ENCODE peak calls at places on chromosomes 2 and 18, in ten cellular contexts. One of them, this sample, is unnamed.

GRCh38 chr2:215619989-215620388 is 184.1 kb upstream of the FN1 start:
- DNase-seq in HCT116: peak
- DNase-seq in neuronal stem cell: no peak
- DNase-seq in heart right ventricle: no peak
- DNase-seq in body of pancreas: peak
- DNase-seq in mesendoderm: no peak
- DNase-seq in ovary: no peak
- DNase-seq in effector memory CD4-positive, alpha-beta T cell: no peak
- DNase-seq in prostate gland: no peak
- DNase-seq in tibial artery: no peak
- DNase-seq in this sample: peak

GRCh38 chr2:158359846-158360245 is 96.7 kb downstream of the CCDC148 start:
- DNase-seq in HCT116: no peak
- DNase-seq in neuronal stem cell: peak
- DNase-seq in heart right ventricle: no peak
- DNase-seq in body of pancreas: no peak
- DNase-seq in mesendoderm: peak
- DNase-seq in ovary: no peak
- DNase-seq in effector memory CD4-positive, alpha-beta T cell: no peak
- DNase-seq in prostate gland: no peak
- DNase-seq in tibial artery: no peak
- DNase-seq in this sample: no peak

GRCh38 chr2:23900133-23900926 is 26.6 kb downstream of the ATAD2B start:
- DNase-seq in HCT116: peak
- DNase-seq in neuronal stem cell: no peak
- DNase-seq in heart right ventricle: no peak
- DNase-seq in body of pancreas: no peak
- DNase-seq in mesendoderm: no peak
- DNase-seq in ovary: no peak
- DNase-seq in effector memory CD4-positive, alpha-beta T cell: no peak
- DNase-seq in prostate gland: no peak
- DNase-seq in tibial artery: no peak
- DNase-seq in this sample: no peak

GRCh38 chr2:232869138-232870001 is 694 bp upstream of the SNORC start:
- DNase-seq in HCT116: no peak
- DNase-seq in neuronal stem cell: no peak
- DNase-seq in heart right ventricle: no peak
- DNase-seq in body of pancreas: no peak
- DNase-seq in mesendoderm: peak
- DNase-seq in ovary: no peak
- DNase-seq in effector memory CD4-positive, alpha-beta T cell: no peak
- DNase-seq in prostate gland: no peak
- DNase-seq in tibial artery: peak
- DNase-seq in this sample: peak

GRCh38 chr2:72963423-72964145 is 46.3 kb downstream of the EMX1 start:
- DNase-seq in HCT116: no peak
- DNase-seq in neuronal stem cell: no peak
- DNase-seq in heart right ventricle: no peak
- DNase-seq in body of pancreas: no peak
- DNase-seq in mesendoderm: peak
- DNase-seq in ovary: no peak
- DNase-seq in effector memory CD4-positive, alpha-beta T cell: no peak
- DNase-seq in prostate gland: no peak
- DNase-seq in tibial artery: no peak
- DNase-seq in this sample: peak

GRCh38 chr2:70086278-70086837 is 919 bp upstream of the PCBP1 start:
- DNase-seq in HCT116: peak
- DNase-seq in neuronal stem cell: peak
- DNase-seq in heart right ventricle: peak
- DNase-seq in body of pancreas: peak
- DNase-seq in mesendoderm: peak
- DNase-seq in ovary: peak
- DNase-seq in effector memory CD4-positive, alpha-beta T cell: peak
- DNase-seq in prostate gland: peak
- DNase-seq in tibial artery: peak
- DNase-seq in this sample: peak

GRCh38 chr18:9437049-9437448 is 38.3 kb upstream of the RALBP1 start:
- DNase-seq in HCT116: no peak
- DNase-seq in neuronal stem cell: no peak
- DNase-seq in heart right ventricle: peak
- DNase-seq in body of pancreas: no peak
- DNase-seq in mesendoderm: no peak
- DNase-seq in ovary: no peak
- DNase-seq in effector memory CD4-positive, alpha-beta T cell: no peak
- DNase-seq in prostate gland: no peak
- DNase-seq in tibial artery: no peak
- DNase-seq in this sample: no peak

GRCh38 chr2:233414777-233415570 is 60.7 kb downstream of the DGKD start:
- DNase-seq in HCT116: peak
- DNase-seq in neuronal stem cell: no peak
- DNase-seq in heart right ventricle: no peak
- DNase-seq in body of pancreas: peak
- DNase-seq in mesendoderm: no peak
- DNase-seq in ovary: no peak
- DNase-seq in effector memory CD4-positive, alpha-beta T cell: no peak
- DNase-seq in prostate gland: no peak
- DNase-seq in tibial artery: peak
- DNase-seq in this sample: no peak

GRCh38 chr2:240398711-240399267 is 36.7 kb upstream of the GPC1 start:
- DNase-seq in HCT116: no peak
- DNase-seq in neuronal stem cell: no peak
- DNase-seq in heart right ventricle: no peak
- DNase-seq in body of pancreas: no peak
- DNase-seq in mesendoderm: no peak
- DNase-seq in ovary: peak
- DNase-seq in effector memory CD4-positive, alpha-beta T cell: no peak
- DNase-seq in prostate gland: no peak
- DNase-seq in tibial artery: peak
- DNase-seq in this sample: no peak

GRCh38 chr2:160700415-160700814 is 206.8 kb upstream of the RBMS1 start:
- DNase-seq in HCT116: no peak
- DNase-seq in neuronal stem cell: no peak
- DNase-seq in heart right ventricle: no peak
- DNase-seq in body of pancreas: no peak
- DNase-seq in mesendoderm: no peak
- DNase-seq in ovary: no peak
- DNase-seq in effector memory CD4-positive, alpha-beta T cell: no peak
- DNase-seq in prostate gland: no peak
- DNase-seq in tibial artery: no peak
- DNase-seq in this sample: no peak

GRCh38 chr2:128284037-128284441 is 34.6 kb downstream of the HS6ST1 start:
- DNase-seq in HCT116: no peak
- DNase-seq in neuronal stem cell: no peak
- DNase-seq in heart right ventricle: no peak
- DNase-seq in body of pancreas: no peak
- DNase-seq in mesendoderm: no peak
- DNase-seq in ovary: no peak
- DNase-seq in effector memory CD4-positive, alpha-beta T cell: no peak
- DNase-seq in prostate gland: no peak
- DNase-seq in tibial artery: no peak
- DNase-seq in this sample: no peak

GRCh38 chr2:102473020-102473419 is at the start of gene SLC9A4:
- DNase-seq in HCT116: peak
- DNase-seq in neuronal stem cell: peak
- DNase-seq in heart right ventricle: no peak
- DNase-seq in body of pancreas: peak
- DNase-seq in mesendoderm: peak
- DNase-seq in ovary: no peak
- DNase-seq in effector memory CD4-positive, alpha-beta T cell: no peak
- DNase-seq in prostate gland: peak
- DNase-seq in tibial artery: no peak
- DNase-seq in this sample: peak

GRCh38 chr18:37261246-37261927 is 304.2 kb downstream of the CELF4 start:
- DNase-seq in HCT116: no peak
- DNase-seq in neuronal stem cell: no peak
- DNase-seq in heart right ventricle: no peak
- DNase-seq in body of pancreas: no peak
- DNase-seq in mesendoderm: no peak
- DNase-seq in ovary: no peak
- DNase-seq in effector memory CD4-positive, alpha-beta T cell: no peak
- DNase-seq in prostate gland: no peak
- DNase-seq in tibial artery: no peak
- DNase-seq in this sample: no peak

GRCh38 chr18:32906506-32907214 is 133.8 kb upstream of the KLHL14 start:
- DNase-seq in HCT116: no peak
- DNase-seq in neuronal stem cell: no peak
- DNase-seq in heart right ventricle: no peak
- DNase-seq in body of pancreas: no peak
- DNase-seq in mesendoderm: peak
- DNase-seq in ovary: no peak
- DNase-seq in effector memory CD4-positive, alpha-beta T cell: no peak
- DNase-seq in prostate gland: no peak
- DNase-seq in tibial artery: no peak
- DNase-seq in this sample: no peak

GRCh38 chr2:128315829-128316776 is 2.6 kb downstream of the HS6ST1 start:
- DNase-seq in HCT116: no peak
- DNase-seq in neuronal stem cell: no peak
- DNase-seq in heart right ventricle: peak
- DNase-seq in body of pancreas: peak
- DNase-seq in mesendoderm: no peak
- DNase-seq in ovary: peak
- DNase-seq in effector memory CD4-positive, alpha-beta T cell: no peak
- DNase-seq in prostate gland: peak
- DNase-seq in tibial artery: peak
- DNase-seq in this sample: peak

GRCh38 chr2:42844901-42845685 is 52.7 kb upstream of the HAAO start:
- DNase-seq in HCT116: no peak
- DNase-seq in neuronal stem cell: no peak
- DNase-seq in heart right ventricle: no peak
- DNase-seq in body of pancreas: no peak
- DNase-seq in mesendoderm: no peak
- DNase-seq in ovary: peak
- DNase-seq in effector memory CD4-positive, alpha-beta T cell: no peak
- DNase-seq in prostate gland: peak
- DNase-seq in tibial artery: peak
- DNase-seq in this sample: no peak

GRCh38 chr2:2834105-2834504 is 503.0 kb upstream of the MYT1L start:
- DNase-seq in HCT116: no peak
- DNase-seq in neuronal stem cell: no peak
- DNase-seq in heart right ventricle: no peak
- DNase-seq in body of pancreas: no peak
- DNase-seq in mesendoderm: no peak
- DNase-seq in ovary: no peak
- DNase-seq in effector memory CD4-positive, alpha-beta T cell: no peak
- DNase-seq in prostate gland: no peak
- DNase-seq in tibial artery: no peak
- DNase-seq in this sample: no peak

GRCh38 chr18:2994603-2995432 is 18.1 kb downstream of the LPIN2 start:
- DNase-seq in HCT116: no peak
- DNase-seq in neuronal stem cell: no peak
- DNase-seq in heart right ventricle: no peak
- DNase-seq in body of pancreas: no peak
- DNase-seq in mesendoderm: peak
- DNase-seq in ovary: no peak
- DNase-seq in effector memory CD4-positive, alpha-beta T cell: peak
- DNase-seq in prostate gland: no peak
- DNase-seq in tibial artery: peak
- DNase-seq in this sample: no peak
- H3K27ac ChIP-seq in HCT116: no peak
- H3K27ac ChIP-seq in neuronal stem cell: no peak
- H3K27ac ChIP-seq in heart right ventricle: no peak
- H3K27ac ChIP-seq in body of pancreas: no peak
- H3K27ac ChIP-seq in mesendoderm: no peak
- H3K27ac ChIP-seq in ovary: no peak
- H3K27ac ChIP-seq in effector memory CD4-positive, alpha-beta T cell: peak
- H3K27ac ChIP-seq in prostate gland: no peak
- H3K27ac ChIP-seq in tibial artery: peak
- H3K27ac ChIP-seq in this sample: peak

GRCh38 chr2:46119453-46119852 is 177.8 kb upstream of the EPAS1 start:
- DNase-seq in HCT116: no peak
- DNase-seq in neuronal stem cell: no peak
- DNase-seq in heart right ventricle: no peak
- DNase-seq in body of pancreas: no peak
- DNase-seq in mesendoderm: no peak
- DNase-seq in ovary: no peak
- DNase-seq in effector memory CD4-positive, alpha-beta T cell: no peak
- DNase-seq in prostate gland: no peak
- DNase-seq in tibial artery: no peak
- DNase-seq in this sample: peak
- H3K27ac ChIP-seq in HCT116: no peak
- H3K27ac ChIP-seq in neuronal stem cell: no peak
- H3K27ac ChIP-seq in heart right ventricle: peak
- H3K27ac ChIP-seq in body of pancreas: no peak
- H3K27ac ChIP-seq in mesendoderm: no peak
- H3K27ac ChIP-seq in ovary: peak
- H3K27ac ChIP-seq in effector memory CD4-positive, alpha-beta T cell: no peak
- H3K27ac ChIP-seq in prostate gland: no peak
- H3K27ac ChIP-seq in tibial artery: no peak
- H3K27ac ChIP-seq in this sample: no peak

DNA sequence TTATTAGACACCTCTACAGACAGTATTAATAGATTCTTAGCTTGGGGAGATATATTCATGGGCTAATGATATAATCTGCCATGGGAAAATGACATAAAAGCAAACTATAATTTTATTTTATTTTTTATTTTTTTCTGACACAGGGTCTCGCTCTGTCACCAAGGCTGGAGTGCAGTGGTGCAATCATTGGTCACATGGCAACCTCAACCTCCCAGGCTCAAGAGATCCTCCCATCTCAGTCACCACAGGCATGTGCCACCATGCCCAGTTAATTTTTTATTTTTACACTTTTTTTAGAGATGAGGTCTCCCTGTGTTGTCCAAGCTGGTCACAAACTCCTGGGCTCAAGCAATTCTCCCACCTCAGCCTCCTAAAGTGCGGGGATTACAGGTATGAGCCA is 39.3 kb downstream of the RTN4 start:
- DNase-seq in HCT116: no peak
- DNase-seq in neuronal stem cell: no peak
- DNase-seq in heart right ventricle: no peak
- DNase-seq in body of pancreas: peak
- DNase-seq in mesendoderm: no peak
- DNase-seq in ovary: no peak
- DNase-seq in effector memory CD4-positive, alpha-beta T cell: no peak
- DNase-seq in prostate gland: no peak
- DNase-seq in tibial artery: peak
- DNase-seq in this sample: peak
- H3K27ac ChIP-seq in HCT116: no peak
- H3K27ac ChIP-seq in neuronal stem cell: no peak
- H3K27ac ChIP-seq in heart right ventricle: no peak
- H3K27ac ChIP-seq in body of pancreas: peak
- H3K27ac ChIP-seq in mesendoderm: no peak
- H3K27ac ChIP-seq in ovary: no peak
- H3K27ac ChIP-seq in effector memory CD4-positive, alpha-beta T cell: peak
- H3K27ac ChIP-seq in prostate gland: peak
- H3K27ac ChIP-seq in tibial artery: no peak
- H3K27ac ChIP-seq in this sample: peak

DNA sequence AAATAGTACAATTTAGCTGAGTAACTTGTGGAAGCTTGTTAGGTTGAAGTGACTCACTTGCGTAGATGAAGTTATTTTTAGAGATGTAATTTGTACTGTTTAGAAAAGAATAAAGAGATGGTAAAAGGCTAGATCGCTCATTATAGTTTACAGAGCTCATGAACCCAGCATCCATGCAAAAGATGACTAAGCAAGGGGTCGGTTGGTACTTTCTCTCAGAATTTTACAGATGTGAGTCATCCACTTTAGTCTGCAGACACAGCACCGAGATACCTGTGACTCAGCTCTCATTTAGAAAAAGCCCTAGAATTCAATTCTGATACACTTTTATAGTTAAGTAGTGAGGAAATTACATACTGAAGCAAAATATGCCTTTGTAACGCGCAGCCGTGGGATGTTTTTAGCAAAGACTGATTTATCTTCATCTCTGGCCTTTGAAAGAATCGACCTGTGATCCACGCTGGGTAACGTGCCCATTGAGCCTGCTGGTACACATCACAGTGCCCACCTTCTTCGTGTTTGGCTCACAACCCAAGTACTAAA is 116.5 kb upstream of the FOSL2 start:
- DNase-seq in HCT116: peak
- DNase-seq in neuronal stem cell: no peak
- DNase-seq in heart right ventricle: no peak
- DNase-seq in body of pancreas: no peak
- DNase-seq in mesendoderm: peak
- DNase-seq in ovary: no peak
- DNase-seq in effector memory CD4-positive, alpha-beta T cell: no peak
- DNase-seq in prostate gland: no peak
- DNase-seq in tibial artery: no peak
- DNase-seq in this sample: no peak
- H3K27ac ChIP-seq in HCT116: peak
- H3K27ac ChIP-seq in neuronal stem cell: peak
- H3K27ac ChIP-seq in heart right ventricle: no peak
- H3K27ac ChIP-seq in body of pancreas: no peak
- H3K27ac ChIP-seq in mesendoderm: no peak
- H3K27ac ChIP-seq in ovary: peak
- H3K27ac ChIP-seq in effector memory CD4-positive, alpha-beta T cell: no peak
- H3K27ac ChIP-seq in prostate gland: no peak
- H3K27ac ChIP-seq in tibial artery: peak
- H3K27ac ChIP-seq in this sample: no peak